ENCODE peak calls at places on chromosomes 4 and X, in five cellular contexts. N is cardiac muscle cell, B is Peyer's patch, V is tibial artery, F is left ventricle myocardium inferior. L is an unnamed sample.

GRCh38 chrX:67636532-67636931 is 92.7 kb downstream of the AR start:
- DNase-seq in N (peak), F (no peak), V (no peak), B (no peak), L (no peak)

GRCh38 chrX:100413231-100413630 is 3.2 kb upstream of the PCDH19 start:
- DNase-seq in N (peak), F (no peak), V (no peak), B (no peak), L (no peak)

GRCh38 chr4:8082517-8083055 is 76.0 kb downstream of the ABLIM2 start:
- DNase-seq in N (peak), V (no peak), F (no peak), B (no peak), L (no peak)

GRCh38 chr4:141417387-141417786 is 196.7 kb downstream of the ZNF330 start:
- DNase-seq in N (no peak), B (no peak), V (no peak), F (no peak), L (no peak)

GRCh38 chr4:122577808-122578781 is 42.8 kb downstream of the IL21 start:
- DNase-seq in B (no peak), V (no peak), N (peak), F (no peak), L (no peak)

GRCh38 chr4:42330291-42330690 is 67.0 kb upstream of the SHISA3 start:
- DNase-seq in B (no peak), N (no peak), V (no peak), F (no peak), L (no peak)

GRCh38 chr4:131370846-131371245 is 1778.2 kb upstream of the PCDH10 start:
- DNase-seq in B (no peak), F (no peak), V (no peak), N (no peak), L (no peak)

GRCh38 chrX:68409154-68409553 is 24.1 kb downstream of the OPHN1 start:
- DNase-seq in N (no peak), V (no peak), F (no peak), B (no peak), L (no peak)

GRCh38 chrX:45849261-45849660 is 648.6 kb upstream of the DIPK2B start:
- DNase-seq in F (no peak), B (no peak), N (peak), V (no peak), L (no peak)

GRCh38 chr4:34973632-34974312 is 1270.5 kb downstream of the ARAP2 start:
- DNase-seq in V (no peak), B (no peak), F (no peak), N (no peak), L (no peak)

GRCh38 chr4:118281611-118282442 is 71.0 kb downstream of the PRSS12 start:
- DNase-seq in B (peak), N (peak), F (no peak), V (no peak), L (no peak)

GRCh38 chr4:142600952-142601351 is 245.1 kb downstream of the INPP4B start:
- DNase-seq in V (no peak), N (no peak), F (no peak), B (no peak), L (no peak)

GRCh38 chr4:5821665-5822358 is 71.1 kb downstream of the CRMP1 start:
- DNase-seq in V (no peak), F (no peak), B (no peak), N (no peak), L (no peak)

DNA sequence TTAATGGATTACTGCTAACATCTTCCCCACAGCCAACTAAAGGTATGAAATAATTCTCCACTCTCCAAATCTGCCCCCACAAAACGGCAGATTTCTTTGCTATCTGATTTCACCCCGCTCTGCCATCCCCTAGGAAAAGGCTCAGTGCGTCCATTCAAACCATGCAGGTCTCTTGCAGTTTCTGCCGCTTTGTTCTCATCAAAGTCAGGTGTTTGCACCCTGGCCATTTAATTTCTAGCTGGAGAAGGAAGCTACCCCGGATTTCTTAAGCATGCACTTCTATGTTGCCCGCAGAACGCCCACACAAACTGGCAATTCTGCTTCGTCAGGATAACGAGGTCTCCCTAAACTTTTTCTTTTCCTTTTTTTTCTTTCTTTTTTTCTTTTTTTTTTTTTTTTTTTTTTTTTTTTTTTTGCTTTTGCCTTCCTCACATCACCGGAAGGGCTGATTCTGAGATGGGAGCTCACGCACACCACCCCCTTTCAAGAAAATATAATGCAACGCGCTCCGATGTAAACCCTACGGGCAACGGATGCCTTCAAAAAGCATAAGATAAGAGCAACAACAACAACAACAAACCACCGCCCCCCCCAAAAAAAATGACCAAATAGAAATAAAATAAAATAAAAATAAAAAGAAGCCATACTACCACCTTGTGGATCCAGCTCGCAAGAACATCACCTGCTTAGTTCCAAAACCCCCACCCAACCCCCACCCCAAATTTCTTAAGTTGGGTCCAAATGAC is 3.2 kb downstream of the NLGN4X start:
- DNase-seq in B (no peak), N (no peak), V (no peak), F (no peak), L (no peak)
- TF ChIP-seq CTCF in B (no peak), N (no peak), V (no peak), F (no peak), L (peak)

GRCh38 chrX:17525266-17525665 is 150.3 kb downstream of the NHS start:
- DNase-seq in V (no peak), B (no peak), F (no peak), N (no peak), L (no peak)
- TF ChIP-seq CTCF in V (no peak), B (no peak), F (no peak), N (no peak), L (no peak)

GRCh38 chr4:28462766-28463165 is 1602.1 kb downstream of the STIM2 start:
- DNase-seq in B (no peak), N (peak), V (no peak), F (no peak), L (no peak)
- TF ChIP-seq CTCF in B (no peak), N (no peak), V (no peak), F (no peak), L (no peak)

GRCh38 chr4:71732706-71733105 is 51.2 kb downstream of the GC start:
- DNase-seq in N (peak), B (no peak), V (no peak), F (no peak), L (no peak)
- TF ChIP-seq CTCF in N (peak), B (peak), V (no peak), F (peak), L (peak)

DNA sequence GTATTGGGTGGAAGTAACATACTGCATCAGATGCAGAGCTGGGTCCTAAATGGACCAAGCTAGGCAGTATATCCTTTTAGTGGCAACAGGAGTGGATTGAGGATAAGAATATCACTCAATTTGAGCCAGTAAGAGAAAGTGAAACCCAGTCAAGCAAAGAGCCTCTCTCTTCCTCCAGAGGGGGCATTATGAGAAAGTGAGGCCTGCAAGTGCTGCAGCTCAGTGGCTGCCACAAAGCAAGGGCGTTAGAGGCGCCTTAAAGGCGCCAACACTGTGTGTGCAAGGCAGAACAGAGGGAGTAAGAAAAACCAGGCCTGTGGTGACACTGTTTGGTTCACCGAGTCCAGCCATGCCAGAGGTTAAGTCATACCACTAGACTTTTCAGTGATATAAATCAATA is 17.5 kb downstream of the STX18 start:
- DNase-seq in F (no peak), B (no peak), V (no peak), N (no peak), L (no peak)
- TF ChIP-seq CTCF in F (no peak), B (peak), V (no peak), N (no peak), L (peak)

GRCh38 chrX:120453985-120454384 is 15.1 kb downstream of the LAMP2 start:
- DNase-seq in F (no peak), N (no peak), V (no peak), B (no peak), L (no peak)

GRCh38 chrX:120446503-120446902 is 22.6 kb downstream of the LAMP2 start:
- DNase-seq in B (no peak), F (no peak), V (no peak), N (peak), L (no peak)

GRCh38 chrX:120456973-120457372 is 12.1 kb downstream of the LAMP2 start:
- DNase-seq in V (no peak), B (no peak), F (no peak), N (no peak), L (no peak)

GRCh38 chrX:120450163-120450562 is 18.9 kb downstream of the LAMP2 start:
- DNase-seq in N (peak), V (no peak), F (no peak), B (no peak), L (no peak)

GRCh38 chrX:120452131-120452530 is 17.0 kb downstream of the LAMP2 start:
- DNase-seq in F (no peak), B (no peak), N (peak), V (no peak), L (no peak)
- TF ChIP-seq CTCF in F (peak), B (peak), N (peak), V (no peak), L (peak)

GRCh38 chr4:138870739-138871633 is 144.6 kb upstream of the NOCT start:
- DNase-seq in N (peak), F (peak), V (peak), B (no peak), L (peak)
- TF ChIP-seq CTCF in N (peak), F (peak), V (peak), B (peak), L (peak)

GRCh38 chrX:34371740-34372139 is 239.6 kb upstream of the FAM47A start:
- DNase-seq in V (no peak), F (no peak), N (no peak), B (no peak), L (no peak)

GRCh38 chrX:34379891-34380290 is 247.8 kb upstream of the FAM47A start:
- DNase-seq in V (no peak), B (no peak), N (peak), F (no peak), L (no peak)

GRCh38 chrX:34381241-34381640 is 249.1 kb upstream of the FAM47A start:
- DNase-seq in F (no peak), V (no peak), B (no peak), N (peak), L (no peak)

GRCh38 chrX:34382416-34382815 is 250.3 kb upstream of the FAM47A start:
- DNase-seq in F (no peak), N (peak), B (no peak), V (no peak), L (no peak)

GRCh38 chrX:34377645-34378044 is 245.5 kb upstream of the FAM47A start:
- DNase-seq in B (no peak), N (no peak), V (no peak), F (no peak), L (no peak)
- TF ChIP-seq CTCF in B (no peak), N (no peak), V (no peak), F (no peak), L (no peak)

DNA sequence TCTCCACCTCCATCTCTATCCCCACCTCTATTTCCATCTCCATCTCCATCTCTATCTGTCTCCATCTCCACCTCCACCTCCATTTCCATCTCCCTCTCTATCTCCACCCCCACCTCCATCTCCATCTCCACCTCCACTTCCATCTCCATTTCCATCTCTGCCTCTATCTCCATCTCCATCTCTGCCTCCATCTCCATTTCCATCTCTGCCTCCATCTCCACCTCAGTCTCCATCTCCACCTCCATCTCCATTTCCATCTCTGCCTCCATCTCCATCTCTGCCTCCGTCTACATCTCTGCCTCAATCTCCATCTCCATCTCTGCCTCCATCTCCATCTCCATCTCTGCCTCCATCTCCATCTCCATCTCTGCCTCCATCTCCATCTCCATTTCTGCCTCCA is 40.8 kb upstream of the CHRNA9 start:
- DNase-seq in N (no peak), F (no peak), V (no peak), B (no peak), L (no peak)
- TF ChIP-seq CTCF in N (no peak), F (no peak), V (no peak), B (no peak), L (no peak)

GRCh38 chrX:109632906-109633504 is 8.0 kb upstream of the KCNE5 start:
- DNase-seq in B (no peak), V (no peak), F (no peak), N (peak), L (no peak)
- TF ChIP-seq CTCF in B (peak), V (peak), F (peak), N (peak), L (peak)

L was measured in type B pancreatic cell.